ENCODE peak calls at places on chromosomes 6 and 20, in four cellular contexts. L is HepG2, F is H1, E is K562. A is an unnamed sample.

GRCh38 chr6:104566411-104566810 is 293.3 kb downstream of the HACE1 start:
- DNase-seq in E (no peak), F (no peak), L (no peak), A (no peak)

GRCh38 chr6:107116923-107117417 is 1.7 kb upstream of the BEND3 start:
- DNase-seq in L (no peak), E (no peak), F (no peak), A (no peak)

GRCh38 chr6:27867051-27867940 is 44.9 kb downstream of the OR2B2 start:
- DNase-seq in E (peak), F (peak), L (peak), A (peak)

GRCh38 chr6:34273242-34273805 is 24.5 kb upstream of the SMIM29 start:
- DNase-seq in F (no peak), L (peak), E (peak), A (no peak)

GRCh38 chr6:113980937-113981554 is 10.1 kb upstream of the HDAC2 start:
- DNase-seq in F (no peak), E (peak), L (peak), A (no peak)

GRCh38 chr6:56595490-56596122 is 47.1 kb downstream of the DST start:
- DNase-seq in E (peak), F (peak), L (peak), A (peak)

GRCh38 chr6:99592900-99593299 is 13.7 kb upstream of the PRDM13 start:
- DNase-seq in L (no peak), F (no peak), E (no peak), A (no peak)

GRCh38 chr6:116221067-116221466 is 32.8 kb downstream of the TSPYL4 start:
- DNase-seq in L (no peak), E (no peak), F (no peak), A (no peak)

GRCh38 chr6:25590986-25591385 is 61.0 kb upstream of the SCGN start:
- DNase-seq in F (no peak), E (no peak), L (no peak), A (no peak)

GRCh38 chr20:38452880-38453624 is 17.9 kb upstream of the SNHG17 start:
- DNase-seq in F (no peak), L (no peak), E (peak), A (no peak)

GRCh38 chr20:48599748-48600469 is 227.9 kb downstream of the PREX1 start:
- DNase-seq in L (no peak), E (no peak), F (no peak), A (no peak)

GRCh38 chr6:75600694-75601265 is 900 bp upstream of the SENP6 start:
- DNase-seq in E (no peak), L (no peak), F (no peak), A (no peak)

GRCh38 chr6:147109707-147110106 is 94.5 kb upstream of the STXBP5 start:
- DNase-seq in L (no peak), E (no peak), F (no peak), A (no peak)

GRCh38 chr6:106547053-106547414 is 82.3 kb downstream of the RTN4IP1 start:
- DNase-seq in F (no peak), L (peak), E (no peak), A (no peak)

GRCh38 chr6:109165392-109165964 is 70.2 kb downstream of the CEP57L1 start:
- DNase-seq in E (peak), L (peak), F (no peak), A (no peak)

GRCh38 chr6:166503167-166503744 is 83.2 kb downstream of the RAMACL start:
- DNase-seq in F (no peak), E (no peak), L (no peak), A (no peak)

GRCh38 chr20:20664795-20665194 is 47.6 kb downstream of the RALGAPA2 start:
- DNase-seq in L (peak), F (no peak), E (no peak), A (no peak)

GRCh38 chr20:33332905-33333456 is 50.0 kb downstream of the BPIFB1 start:
- DNase-seq in E (no peak), L (no peak), F (no peak), A (no peak)

GRCh38 chr6:31585531-31585930 is 546 bp upstream of the LST1 start:
- DNase-seq in L (peak), E (peak), F (no peak), A (no peak)

GRCh38 chr6:88865275-88865674 is 98.1 kb downstream of the RNGTT start:
- DNase-seq in F (no peak), L (no peak), E (no peak), A (no peak)

GRCh38 chr6:113690255-113690956 is 166.7 kb upstream of the MARCKS start:
- DNase-seq in F (no peak), L (peak), E (no peak), A (peak)

GRCh38 chr6:66854014-66854413 is 1147.0 kb upstream of the EYS start:
- DNase-seq in E (no peak), L (no peak), F (no peak), A (no peak)

GRCh38 chr6:66848244-66848953 is 1141.4 kb upstream of the EYS start:
- DNase-seq in F (no peak), E (no peak), L (no peak), A (no peak)

GRCh38 chr6:66851930-66852329 is 1144.9 kb upstream of the EYS start:
- DNase-seq in L (no peak), E (no peak), F (no peak), A (no peak)

DNA sequence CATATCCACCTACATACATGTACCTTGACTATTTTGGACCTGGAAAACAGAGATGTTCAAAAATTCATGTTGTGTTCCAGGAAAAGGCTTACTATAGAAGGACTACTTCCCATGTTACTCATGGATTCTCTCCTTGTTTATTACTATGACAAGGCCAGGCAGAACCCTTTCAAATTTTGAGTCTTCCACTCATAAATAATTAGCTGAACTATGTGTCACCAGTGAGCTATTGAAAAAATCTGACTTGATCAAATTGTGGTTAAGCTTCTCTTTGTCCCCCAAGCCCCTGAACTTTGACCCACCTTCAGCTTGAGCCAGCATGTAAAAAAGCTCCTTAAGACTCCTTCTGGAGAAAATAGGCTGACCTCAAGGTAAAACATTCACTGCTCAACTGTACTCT is 1142.8 kb upstream of the EYS start:
- DNase-seq in F (no peak), L (no peak), E (no peak), A (no peak)
- TF ChIP-seq HDAC6 in F (no peak), L (no peak), E (no peak), A (no peak)

DNA sequence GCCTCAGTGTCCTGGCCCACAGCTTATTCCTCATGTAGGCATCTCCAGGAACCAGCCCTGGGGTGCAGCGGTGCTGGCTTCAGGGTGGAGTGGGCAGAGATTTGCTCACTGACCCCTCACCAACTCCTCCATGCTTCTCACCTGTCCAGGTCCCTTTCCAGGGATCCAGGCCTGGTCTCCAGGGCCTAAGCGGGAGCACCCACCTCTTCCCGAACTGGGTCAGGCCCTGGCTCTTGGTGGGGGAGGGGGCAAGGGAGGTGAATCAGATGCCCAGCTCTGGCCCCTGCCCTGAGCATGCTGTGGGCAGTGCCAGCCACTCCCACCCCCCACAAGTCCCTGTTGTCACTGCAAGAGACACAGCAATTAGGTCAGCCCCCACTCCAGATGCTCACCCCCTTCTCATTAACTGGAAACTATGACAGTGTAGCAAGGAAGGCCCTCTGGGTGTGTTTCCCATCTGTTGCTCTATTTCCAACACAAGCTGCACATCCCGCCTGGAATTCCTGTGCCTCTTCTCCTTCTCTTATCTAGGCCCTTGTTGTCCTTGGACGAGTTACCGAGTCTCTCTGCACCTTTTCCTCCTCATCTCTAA is 37.0 kb downstream of the MDFI start:
- DNase-seq in E (no peak), L (no peak), F (no peak), A (no peak)
- TF ChIP-seq HDAC6 in E (no peak), L (no peak), F (no peak), A (no peak)

DNA sequence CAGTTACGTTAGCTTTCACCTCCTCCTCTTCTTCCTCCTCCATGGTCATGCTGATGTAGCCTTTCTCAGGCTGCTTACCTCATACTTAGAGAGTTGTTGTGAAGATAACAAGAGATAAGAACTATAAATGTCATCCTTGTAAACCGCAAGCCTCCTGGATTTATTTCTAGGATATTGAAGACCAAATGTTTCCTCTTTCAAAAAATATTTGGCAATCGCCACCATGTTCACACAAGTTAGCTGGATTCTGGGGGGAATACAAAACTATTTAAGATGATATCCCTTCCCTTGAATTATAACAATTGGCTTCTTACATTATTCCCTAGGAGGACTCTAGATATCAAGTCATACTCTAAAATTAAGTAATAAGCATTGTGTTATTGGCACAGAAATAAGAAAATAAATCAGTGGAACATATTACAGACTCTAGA is 99.8 kb upstream of the PLEKHG1 start:
- DNase-seq in E (no peak), L (no peak), F (no peak), A (no peak)
- TF ChIP-seq HDAC6 in E (no peak), L (no peak), F (no peak), A (no peak)

GRCh38 chr6:42313941-42314570 is 96.4 kb upstream of the MRPS10 start:
- DNase-seq in E (no peak), L (no peak), F (no peak), A (no peak)

GRCh38 chr6:42315991-42316378 is 98.3 kb upstream of the MRPS10 start:
- DNase-seq in F (no peak), L (peak), E (peak), A (no peak)

GRCh38 chr6:42315220-42315990 is 97.7 kb upstream of the MRPS10 start:
- DNase-seq in E (no peak), L (no peak), F (no peak), A (no peak)

GRCh38 chr6:42314571-42314950 is 96.9 kb upstream of the MRPS10 start:
- DNase-seq in E (no peak), L (no peak), F (no peak), A (no peak)

GRCh38 chr6:42313038-42313437 is 95.4 kb upstream of the MRPS10 start:
- DNase-seq in E (no peak), L (no peak), F (no peak), A (no peak)
- TF ChIP-seq HDAC6 in E (no peak), L (no peak), F (no peak), A (no peak)

GRCh38 chr20:24862186-24862585 is 86.9 kb upstream of the CST7 start:
- DNase-seq in E (no peak), L (no peak), F (no peak), A (no peak)
- TF ChIP-seq HDAC6 in E (no peak), L (no peak), F (no peak), A (no peak)

GRCh38 chr20:36770680-36771079 is 2.9 kb downstream of the DSN1 start:
- DNase-seq in L (no peak), E (peak), F (no peak), A (no peak)

GRCh38 chr20:36775826-36776225 is 2.3 kb upstream of the DSN1 start:
- DNase-seq in E (no peak), F (no peak), L (no peak), A (no peak)

GRCh38 chr20:36773123-36773547 is 428 bp downstream of the DSN1 start:
- DNase-seq in F (no peak), E (no peak), L (no peak), A (no peak)

GRCh38 chr20:36775196-36775595 is 1.6 kb upstream of the DSN1 start:
- DNase-seq in F (no peak), L (no peak), E (no peak), A (no peak)

GRCh38 chr20:36773548-36774242 is at the start of gene DSN1:
- DNase-seq in E (peak), L (peak), F (peak), A (peak)
- TF ChIP-seq HDAC6 in E (no peak), L (no peak), F (no peak), A (no peak)

DNA sequence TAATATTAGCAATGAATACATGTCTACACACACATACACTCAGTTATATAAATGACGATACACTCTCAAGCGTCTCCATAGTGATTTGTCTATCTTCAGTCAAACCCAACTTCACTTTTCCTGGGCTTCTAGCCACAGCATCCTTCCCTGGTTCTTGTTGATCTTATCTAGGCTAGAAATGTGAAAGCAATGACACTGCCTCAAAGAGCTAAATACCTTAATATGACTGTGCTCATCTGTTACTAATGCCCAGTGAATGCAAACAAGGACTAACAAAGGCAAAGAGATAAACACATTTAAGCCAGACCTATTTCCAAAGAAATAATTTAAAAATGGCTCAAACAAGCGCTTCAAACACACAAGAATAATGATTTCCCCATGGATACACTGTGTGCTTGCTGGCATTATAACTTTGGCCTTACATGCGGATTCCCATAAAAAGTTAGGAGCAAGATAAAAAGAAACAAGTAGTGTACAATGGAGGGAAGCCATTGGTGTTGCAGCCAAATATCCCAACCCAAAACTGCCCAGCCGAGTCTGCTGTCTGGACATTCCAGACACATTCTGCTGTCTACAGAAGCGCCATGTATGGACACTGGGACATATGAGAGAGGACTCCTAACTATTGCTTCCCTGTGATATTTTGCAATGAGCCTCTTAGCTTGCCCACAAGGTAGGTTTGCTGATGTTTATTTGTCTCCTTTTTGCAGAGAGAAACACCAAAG is 19.5 kb upstream of the DAAM2 start:
- DNase-seq in F (no peak), E (no peak), L (no peak), A (no peak)
- TF ChIP-seq HDAC6 in F (no peak), E (no peak), L (no peak), A (no peak)

A was measured in GM12878.